ENCODE peak calls at places on chromosomes 1 and 21, in ten cellular contexts. M, J, Y, Q, S, H, L, X, G and T are unnamed samples.

GRCh38 chr1:58011978-58012377 is 534.5 kb downstream of the OMA1 start:
- DNase-seq in J (no peak), Y (no peak), S (no peak), M (no peak), G (no peak), Q (no peak), L (no peak), X (no peak), H (no peak), T (no peak)

GRCh38 chr1:164504699-164505098 is 54.3 kb upstream of the PBX1 start:
- DNase-seq in X (no peak), J (no peak), G (no peak), M (no peak), L (no peak), Q (no peak), Y (no peak), H (no peak), S (no peak), T (no peak)

GRCh38 chr21:16145479-16145878 is 415.7 kb downstream of the USP25 start:
- DNase-seq in J (no peak), M (no peak), H (no peak), X (no peak), Q (no peak), Y (no peak), L (no peak), S (no peak), G (no peak), T (no peak)

GRCh38 chr1:230754831-230755230 is 7.6 kb downstream of the CAPN9 start:
- DNase-seq in S (peak; percentile 76), L (no peak), Q (no peak), Y (no peak), H (peak; percentile 80), M (no peak), J (no peak), X (no peak), G (no peak), T (no peak)

GRCh38 chr1:245337829-245338484 is 183.2 kb downstream of the KIF26B start:
- DNase-seq in G (no peak), Q (no peak), H (peak; percentile 47), Y (no peak), L (no peak), S (no peak), M (no peak), J (peak; percentile 63), X (peak; percentile 64), T (no peak)

GRCh38 chr1:155968670-155969069 is 9.7 kb downstream of the ARHGEF2 start:
- DNase-seq in M (no peak), Q (no peak), S (no peak), Y (no peak), H (no peak), G (no peak), J (no peak), X (peak; percentile 37), L (peak; percentile 54), T (no peak)

GRCh38 chr1:15152318-15153183 is 996 bp upstream of the TMEM51 start:
- DNase-seq in Q (peak; percentile 92), S (peak; percentile 86), X (peak; percentile 79), M (peak; percentile 97), G (peak; percentile 50), H (peak; percentile 92), Y (peak; percentile 89), L (peak; percentile 94), J (peak; percentile 68), T (peak; percentile 96)

GRCh38 chr1:155192346-155193274 is 15.1 kb downstream of the THBS3 start:
- DNase-seq in L (no peak), Y (no peak), S (no peak), J (peak; percentile 76), G (no peak), Q (peak; percentile 85), X (peak; percentile 55), M (no peak), H (peak; percentile 89), T (no peak)

DNA sequence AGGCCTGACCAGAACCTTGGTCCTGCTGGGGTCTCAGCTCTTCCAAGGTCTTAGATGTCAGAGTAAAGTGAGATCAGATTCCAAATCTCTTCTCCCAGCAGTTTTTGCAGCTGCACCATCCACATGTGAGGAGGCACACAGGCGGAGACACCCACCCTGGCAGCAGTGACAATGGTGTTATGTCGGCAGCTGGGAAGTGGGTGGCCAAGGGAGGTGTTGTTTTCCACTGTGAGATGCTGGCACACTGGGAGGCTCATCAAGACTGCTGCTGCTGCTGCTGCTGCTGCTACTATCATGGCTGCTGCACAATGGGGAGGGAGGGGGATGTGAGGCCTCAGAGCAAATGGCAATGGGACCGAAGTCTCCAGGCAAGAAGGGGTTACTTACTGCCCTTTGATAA is 23.6 kb downstream of the CAMK2N1 start:
- DNase-seq in L (no peak), Y (no peak), H (no peak), Q (no peak), S (no peak), G (no peak), M (no peak), X (no peak), J (no peak), T (no peak)
- TF ChIP-seq EP300 in L (no peak), Y (no peak), H (no peak), Q (no peak), S (no peak), G (no peak), M (no peak), X (no peak), J (no peak), T (no peak)

DNA sequence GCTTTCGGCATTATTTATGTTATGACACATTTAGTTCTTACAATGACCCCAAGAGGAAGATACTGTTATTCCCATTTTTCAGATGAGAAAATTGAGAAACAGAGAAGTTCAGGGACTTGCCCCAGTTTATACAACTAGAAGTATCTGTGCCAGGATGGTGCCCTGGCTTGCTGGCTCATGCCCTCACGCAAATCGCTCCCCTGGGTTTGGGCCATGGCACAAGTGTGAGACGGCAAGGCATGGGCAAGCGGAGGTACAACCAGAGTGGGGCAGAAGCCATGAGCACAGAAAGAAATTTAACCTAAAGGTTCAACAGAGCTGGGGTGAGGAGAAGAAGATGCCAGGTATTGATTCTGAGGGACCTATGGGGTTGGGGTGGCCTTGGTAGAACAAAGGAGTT is 469.8 kb downstream of the DSCAM start:
- DNase-seq in G (no peak), H (no peak), Q (no peak), J (no peak), S (no peak), L (no peak), X (no peak), M (no peak), Y (no peak), T (no peak)
- TF ChIP-seq CTCF in G (no peak), H (no peak), Q (no peak), J (no peak), S (no peak), L (no peak), X (no peak), M (no peak), Y (no peak), T (no peak)

GRCh38 chr1:167263344-167263743 is 42.7 kb downstream of the POU2F1 start:
- DNase-seq in J (no peak), Q (no peak), X (no peak), Y (no peak), G (no peak), L (no peak), S (no peak), H (no peak), M (no peak), T (no peak)
- TF ChIP-seq EP300 in J (no peak), Q (no peak), X (no peak), Y (no peak), G (no peak), L (no peak), S (no peak), H (no peak), M (no peak), T (no peak)

GRCh38 chr1:228110536-228110935 is 1.4 kb upstream of the MRPL55 start:
- DNase-seq in X (no peak), Y (no peak), G (no peak), S (no peak), H (no peak), J (peak; percentile 5), L (no peak), M (no peak), Q (no peak), T (no peak)
- TF ChIP-seq CTCF in X (no peak), Y (no peak), G (no peak), S (no peak), H (no peak), J (no peak), L (no peak), M (no peak), Q (no peak), T (no peak)

GRCh38 chr1:159007734-159008133 is 2.0 kb upstream of the IFI16 start:
- DNase-seq in M (no peak), L (no peak), Y (no peak), Q (no peak), G (no peak), J (no peak), X (no peak), S (no peak), H (no peak), T (no peak)

GRCh38 chr1:159009704-159010361 is at the start of gene IFI16:
- DNase-seq in H (no peak), L (peak; percentile 49), M (peak; percentile 69), X (no peak), Y (peak; percentile 19), J (no peak), G (no peak), Q (peak; percentile 34), S (no peak), T (no peak)

GRCh38 chr1:159008744-159009188 is 941 bp upstream of the IFI16 start:
- DNase-seq in Y (no peak), G (no peak), M (no peak), H (no peak), S (no peak), X (no peak), L (no peak), J (no peak), Q (peak; percentile 49), T (no peak)

GRCh38 chr1:159010398-159010797 is 691 bp downstream of the IFI16 start:
- DNase-seq in S (no peak), L (no peak), Y (no peak), G (no peak), J (no peak), X (no peak), M (no peak), H (no peak), Q (no peak), T (no peak)

DNA sequence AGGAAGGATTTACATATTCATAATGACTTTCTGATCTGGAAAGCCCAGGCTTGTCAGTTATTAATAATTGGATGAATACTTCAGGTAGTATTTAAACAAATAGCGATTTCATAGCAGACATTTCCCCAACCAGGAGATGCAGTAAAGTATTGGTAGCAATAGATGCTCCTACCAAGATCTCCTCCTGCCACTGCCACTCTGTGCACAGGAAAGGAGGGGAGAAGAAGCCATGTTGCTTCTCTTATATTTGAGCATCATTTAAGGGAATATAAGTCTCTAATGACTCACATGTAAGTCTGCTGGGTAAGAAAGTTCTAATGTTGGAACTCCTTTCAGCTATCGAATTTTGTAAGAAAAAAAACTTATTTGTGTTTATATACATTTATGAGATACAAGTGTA is 420 bp upstream of the IFI16 start:
- DNase-seq in Q (no peak), G (no peak), Y (no peak), H (no peak), M (no peak), S (no peak), L (no peak), X (no peak), J (no peak), T (no peak)
- TF ChIP-seq EP300 in Q (no peak), G (no peak), Y (no peak), H (no peak), M (no peak), S (no peak), L (no peak), X (no peak), J (no peak), T (no peak)